ENCODE peak calls at places on chromosomes 7 and 10, in eight cellular contexts. O is NCI-H345; C is effector memory CD8-positive, alpha-beta T cell; H is left ventricle myocardium inferior; L is H54; X is CD8-positive, alpha-beta T cell; Z is GM18507; E is DMS153. A is an unnamed sample.

GRCh38 chr10:11680496-11680895 is 61.7 kb upstream of the ECHDC3 start:
- DNase-seq in C (no peak), Z (no peak), E (no peak), O (no peak), X (no peak), H (no peak), L (no peak), A (no peak)

GRCh38 chr10:100866575-100867098 is 46.1 kb upstream of the SLF2 start:
- DNase-seq in C (no peak), Z (no peak), H (no peak), L (no peak), O (no peak), E (no peak), X (no peak), A (no peak)

GRCh38 chr7:30924624-30925023 is 13.0 kb downstream of the AQP1 start:
- DNase-seq in E (no peak), H (peak; percentile 4), X (no peak), O (no peak), L (no peak), C (no peak), Z (no peak), A (no peak)

GRCh38 chr10:46077616-46078268 is 31.7 kb upstream of the MSMB start:
- DNase-seq in L (no peak), H (no peak), C (no peak), X (no peak), E (no peak), O (no peak), Z (no peak), A (no peak)

GRCh38 chr10:72186213-72186612 is 29.6 kb upstream of the ANAPC16 start:
- DNase-seq in H (no peak), C (no peak), L (no peak), E (no peak), X (no peak), Z (no peak), O (no peak), A (no peak)

GRCh38 chr7:69430502-69431145 is 167.7 kb upstream of the AUTS2 start:
- DNase-seq in X (no peak), O (no peak), H (peak; percentile 33), C (no peak), Z (no peak), L (no peak), E (peak; percentile 33), A (peak; percentile 5)

GRCh38 chr7:159091041-159091440 is 53.6 kb downstream of the VIPR2 start:
- DNase-seq in Z (no peak), H (no peak), C (no peak), X (no peak), L (no peak), E (no peak), O (no peak), A (no peak)

GRCh38 chr10:3746634-3747033 is 38.4 kb downstream of the KLF6 start:
- DNase-seq in L (no peak), E (no peak), X (no peak), O (no peak), C (no peak), Z (no peak), H (no peak), A (no peak)

GRCh38 chr10:133325392-133325760 is 11.3 kb downstream of the CALY start:
- DNase-seq in E (no peak), C (no peak), X (no peak), Z (no peak), H (no peak), L (no peak), O (no peak), A (no peak)

GRCh38 chr10:12780634-12781601 is 220.6 kb downstream of the CCDC3 start:
- DNase-seq in L (no peak), Z (no peak), H (peak; percentile 29), O (no peak), C (no peak), X (no peak), E (no peak), A (peak; percentile 8)

GRCh38 chr7:117008849-117009531 is 55.7 kb downstream of the ST7 start:
- DNase-seq in C (no peak), H (no peak), Z (no peak), L (no peak), E (no peak), O (no peak), X (no peak), A (no peak)

GRCh38 chr7:135156290-135156689 is 8.4 kb downstream of the TMEM140 start:
- DNase-seq in O (no peak), H (no peak), L (no peak), Z (no peak), C (no peak), X (no peak), E (no peak), A (no peak)

GRCh38 chr10:81018898-81019890 is 481.5 kb downstream of the SH2D4B start:
- DNase-seq in E (peak; percentile 11), X (no peak), Z (no peak), O (peak; percentile 26), C (no peak), H (no peak), L (peak; percentile 12), A (peak; percentile 30)

A was measured in body of pancreas.